ENCODE peak calls at places on chromosomes 11 and 22, in eight cellular contexts. X is dorsolateral prefrontal cortex; W is ureter; B is heart right ventricle; C is activated naive CD4-positive, alpha-beta T cell treated with anti-CD3 and anti-CD28 coated beads, Interleukin-2, amount 50 U/mL, for 16 hours; V is anterior cingulate cortex; L is IMR-90; Z is NCI-H1417 treated with DMSO at 0.1 percent for 48 hours. T is an unnamed sample.

GRCh38 chr22:37242395-37242918 is 1.6 kb downstream of the RAC2 start:
- DNase-seq in Z (no peak), B (peak; percentile 45), C (peak; percentile 90), V (no peak), L (peak; percentile 38), X (no peak), W (peak; percentile 66), T (no peak)

GRCh38 chr22:39183991-39184585 is 31.6 kb upstream of the CBX7 start:
- DNase-seq in B (no peak), W (peak; percentile 35), X (peak; percentile 46), V (no peak), Z (no peak), L (peak; percentile 63), C (no peak), T (no peak)

GRCh38 chr22:46941958-46942815 is 179.7 kb downstream of the TBC1D22A start:
- DNase-seq in W (no peak), Z (no peak), L (peak; percentile 13), B (peak; percentile 44), X (no peak), C (no peak), V (no peak), T (no peak)

GRCh38 chr11:130243816-130244215 is 70.9 kb downstream of the ZBTB44 start:
- DNase-seq in V (no peak), X (no peak), Z (no peak), B (no peak), W (no peak), L (no peak), C (no peak), T (no peak)

GRCh38 chr11:35650467-35650866 is 12.1 kb upstream of the TRIM44 start:
- DNase-seq in B (no peak), W (no peak), L (no peak), V (no peak), C (no peak), Z (no peak), X (no peak), T (no peak)

GRCh38 chr11:12182650-12183511 is 72.5 kb downstream of the MICAL2 start:
- DNase-seq in Z (no peak), X (no peak), B (peak; percentile 74), L (peak; percentile 98), V (no peak), W (no peak), C (no peak), T (no peak)

GRCh38 chr11:75813622-75814039 is 1.4 kb upstream of the UVRAG start:
- DNase-seq in V (no peak), Z (no peak), X (no peak), L (peak; percentile 20), W (no peak), B (no peak), C (no peak), T (no peak)

GRCh38 chr22:17773606-17774205 is 563 bp downstream of the BID start:
- DNase-seq in V (no peak), C (peak; percentile 52), L (peak; percentile 28), B (no peak), Z (peak; percentile 1), W (no peak), X (no peak), T (no peak)

GRCh38 chr11:108754901-108755625 is 90.2 kb downstream of the DDX10 start:
- DNase-seq in C (no peak), B (peak; percentile 7), L (no peak), Z (no peak), V (no peak), W (no peak), X (no peak), T (no peak)

GRCh38 chr11:106276859-106277436 is 199.5 kb downstream of the AASDHPPT start:
- DNase-seq in C (no peak), B (no peak), V (no peak), W (no peak), Z (no peak), L (peak; percentile 4), X (no peak), T (no peak)

GRCh38 chr11:127651175-127651887 is 650.8 kb upstream of the KIRREL3 start:
- DNase-seq in V (no peak), C (no peak), Z (no peak), L (peak; percentile 94), B (no peak), X (no peak), W (no peak), T (no peak)

GRCh38 chr11:32400196-32400595 is 35.1 kb downstream of the WT1 start:
- DNase-seq in X (no peak), W (no peak), Z (no peak), L (peak; percentile 10), B (no peak), C (no peak), V (no peak), T (no peak)

GRCh38 chr11:128180446-128181089 is 406.8 kb downstream of the ETS1 start:
- DNase-seq in V (no peak), X (no peak), Z (no peak), B (no peak), L (peak; percentile 92), W (no peak), C (no peak), T (no peak)

GRCh38 chr11:135008001-135008405 is 596.0 kb upstream of the B3GAT1 start:
- DNase-seq in X (no peak), V (no peak), B (no peak), L (no peak), C (no peak), Z (no peak), W (no peak), T (no peak)

GRCh38 chr11:28833670-28834069 is 725.5 kb downstream of the METTL15 start:
- DNase-seq in V (no peak), X (no peak), Z (no peak), C (no peak), B (no peak), L (peak; percentile 99), W (no peak), T (no peak)

GRCh38 chr11:120710354-120711187 is 199.0 kb downstream of the GRIK4 start:
- DNase-seq in V (no peak), B (peak; percentile 15), L (peak; percentile 87), X (peak; percentile 66), C (no peak), W (peak; percentile 71), Z (no peak), T (peak; percentile 81)